ENCODE peak calls at places on chromosomes 5 and 9, in six cellular contexts. One of them, this sample, is unnamed.

GRCh38 chr5:9924614-9925013 is 294.5 kb upstream of the TAS2R1 start:
- DNase-seq in IMR-90: peak; percentile 99
- DNase-seq in RPMI7951: no peak
- DNase-seq in stimulated activated CD8-positive, alpha-beta memory T cell treated with anti-CD3 and anti-CD28 coated beads, Interleukin-4, amount 100 ng/mL, for 1 hour: no peak
- DNase-seq in EL: peak; percentile 94
- DNase-seq in right atrium auricular region: no peak
- DNase-seq in this sample: no peak

GRCh38 chr9:97831843-97832636 is 21.0 kb upstream of the FOXE1 start:
- DNase-seq in RPMI7951: no peak
- DNase-seq in EL: no peak
- DNase-seq in right atrium auricular region: no peak
- DNase-seq in stimulated activated CD8-positive, alpha-beta memory T cell treated with anti-CD3 and anti-CD28 coated beads, Interleukin-4, amount 100 ng/mL, for 1 hour: no peak
- DNase-seq in IMR-90: no peak
- DNase-seq in this sample: no peak

GRCh38 chr5:12230659-12231058 is 326.4 kb upstream of the CTNND2 start:
- DNase-seq in EL: no peak
- DNase-seq in stimulated activated CD8-positive, alpha-beta memory T cell treated with anti-CD3 and anti-CD28 coated beads, Interleukin-4, amount 100 ng/mL, for 1 hour: no peak
- DNase-seq in right atrium auricular region: no peak
- DNase-seq in RPMI7951: no peak
- DNase-seq in IMR-90: no peak
- DNase-seq in this sample: no peak

GRCh38 chr5:136200761-136201160 is 7.8 kb upstream of the SMIM32 start:
- DNase-seq in right atrium auricular region: peak; percentile 40
- DNase-seq in IMR-90: no peak
- DNase-seq in EL: no peak
- DNase-seq in RPMI7951: no peak
- DNase-seq in stimulated activated CD8-positive, alpha-beta memory T cell treated with anti-CD3 and anti-CD28 coated beads, Interleukin-4, amount 100 ng/mL, for 1 hour: no peak
- DNase-seq in this sample: peak; percentile 5

GRCh38 chr5:173020154-173020581 is 36.0 kb upstream of the CREBRF start:
- DNase-seq in IMR-90: no peak
- DNase-seq in RPMI7951: no peak
- DNase-seq in right atrium auricular region: no peak
- DNase-seq in stimulated activated CD8-positive, alpha-beta memory T cell treated with anti-CD3 and anti-CD28 coated beads, Interleukin-4, amount 100 ng/mL, for 1 hour: no peak
- DNase-seq in EL: no peak
- DNase-seq in this sample: peak; percentile 11

GRCh38 chr9:8734760-8735159 is 935.2 kb upstream of the DMAC1 start:
- DNase-seq in right atrium auricular region: no peak
- DNase-seq in EL: no peak
- DNase-seq in IMR-90: no peak
- DNase-seq in RPMI7951: no peak
- DNase-seq in stimulated activated CD8-positive, alpha-beta memory T cell treated with anti-CD3 and anti-CD28 coated beads, Interleukin-4, amount 100 ng/mL, for 1 hour: no peak
- DNase-seq in this sample: no peak

GRCh38 chr5:1431896-1432295 is 13.3 kb downstream of the SLC6A3 start:
- DNase-seq in stimulated activated CD8-positive, alpha-beta memory T cell treated with anti-CD3 and anti-CD28 coated beads, Interleukin-4, amount 100 ng/mL, for 1 hour: no peak
- DNase-seq in IMR-90: no peak
- DNase-seq in RPMI7951: no peak
- DNase-seq in right atrium auricular region: no peak
- DNase-seq in EL: no peak
- DNase-seq in this sample: no peak

GRCh38 chr5:165495829-165496380 is 1990.5 kb downstream of the MAT2B start:
- DNase-seq in stimulated activated CD8-positive, alpha-beta memory T cell treated with anti-CD3 and anti-CD28 coated beads, Interleukin-4, amount 100 ng/mL, for 1 hour: no peak
- DNase-seq in IMR-90: peak; percentile 22
- DNase-seq in right atrium auricular region: no peak
- DNase-seq in EL: no peak
- DNase-seq in RPMI7951: peak; percentile 3
- DNase-seq in this sample: no peak

GRCh38 chr5:137220523-137220927 is 278.6 kb downstream of the SPOCK1 start:
- DNase-seq in stimulated activated CD8-positive, alpha-beta memory T cell treated with anti-CD3 and anti-CD28 coated beads, Interleukin-4, amount 100 ng/mL, for 1 hour: no peak
- DNase-seq in right atrium auricular region: no peak
- DNase-seq in IMR-90: peak; percentile 78
- DNase-seq in EL: peak; percentile 89
- DNase-seq in RPMI7951: peak; percentile 86
- DNase-seq in this sample: peak; percentile 75

GRCh38 chr9:110880123-110880522 is 158.1 kb downstream of the LPAR1 start:
- DNase-seq in EL: peak; percentile 56
- DNase-seq in IMR-90: peak; percentile 91
- DNase-seq in RPMI7951: peak; percentile 95
- DNase-seq in stimulated activated CD8-positive, alpha-beta memory T cell treated with anti-CD3 and anti-CD28 coated beads, Interleukin-4, amount 100 ng/mL, for 1 hour: no peak
- DNase-seq in right atrium auricular region: no peak
- DNase-seq in this sample: no peak

GRCh38 chr9:92631452-92632211 is 38.3 kb downstream of the IPPK start:
- DNase-seq in stimulated activated CD8-positive, alpha-beta memory T cell treated with anti-CD3 and anti-CD28 coated beads, Interleukin-4, amount 100 ng/mL, for 1 hour: no peak
- DNase-seq in EL: no peak
- DNase-seq in IMR-90: no peak
- DNase-seq in RPMI7951: no peak
- DNase-seq in right atrium auricular region: no peak
- DNase-seq in this sample: no peak

GRCh38 chr5:9382511-9382910 is 163.4 kb downstream of the SEMA5A start:
- DNase-seq in stimulated activated CD8-positive, alpha-beta memory T cell treated with anti-CD3 and anti-CD28 coated beads, Interleukin-4, amount 100 ng/mL, for 1 hour: no peak
- DNase-seq in EL: no peak
- DNase-seq in IMR-90: no peak
- DNase-seq in RPMI7951: no peak
- DNase-seq in right atrium auricular region: no peak
- DNase-seq in this sample: no peak

This sample was measured in adrenal gland.